ENCODE peak calls at places on chromosomes 6 and 20, in four cellular contexts. N is esophagus squamous epithelium, K is WERI-Rb-1, Z is left ventricle myocardium inferior. X is an unnamed sample.

GRCh38 chr6:122043421-122043820 is 356.0 kb upstream of the HSF2 start:
- DNase-seq in N (no peak), K (no peak), Z (no peak), X (no peak)

GRCh38 chr20:18288748-18289705 is 700 bp downstream of the ZNF133 start:
- DNase-seq in N (no peak), K (no peak), Z (no peak), X (peak)

GRCh38 chr6:41426888-41427641 is 91.7 kb downstream of the NCR2 start:
- DNase-seq in N (no peak), K (no peak), Z (no peak), X (no peak)

GRCh38 chr6:83867527-83868161 is 8.2 kb downstream of the CYB5R4 start:
- DNase-seq in N (no peak), K (peak), Z (no peak), X (peak)

GRCh38 chr6:11050735-11051134 is 6.6 kb upstream of the ELOVL2 start:
- DNase-seq in N (no peak), K (no peak), Z (no peak), X (no peak)

GRCh38 chr20:32560989-32561830 is 23.9 kb downstream of the NOL4L start:
- DNase-seq in N (no peak), K (peak), Z (no peak), X (no peak)

GRCh38 chr6:45576648-45577624 is 199.2 kb upstream of the SUPT3H start:
- DNase-seq in N (no peak), K (no peak), Z (peak), X (peak)

GRCh38 chr20:47286681-47287080 is 69.8 kb downstream of the ZMYND8 start:
- DNase-seq in N (no peak), K (no peak), Z (no peak), X (no peak)

GRCh38 chr20:61895686-61896057 is 170.0 kb downstream of the TAF4 start:
- DNase-seq in N (no peak), K (no peak), Z (no peak), X (peak)

GRCh38 chr20:51309128-51309527 is 233.4 kb downstream of the NFATC2 start:
- DNase-seq in N (no peak), K (no peak), Z (no peak), X (no peak)

GRCh38 chr20:48012401-48012974 is 227.2 kb upstream of the SULF2 start:
- DNase-seq in N (no peak), K (no peak), Z (no peak), X (no peak)

GRCh38 chr6:4848382-4849068 is 72.3 kb downstream of the CDYL start:
- DNase-seq in N (no peak), K (peak), Z (no peak), X (peak)

GRCh38 chr20:41078329-41078728 is 49.7 kb downstream of the TOP1 start:
- DNase-seq in N (no peak), K (no peak), Z (no peak), X (no peak)

GRCh38 chr20:58609026-58609425 is 42.1 kb upstream of the STX16 start:
- DNase-seq in N (no peak), K (no peak), Z (no peak), X (no peak)

GRCh38 chr6:133432021-133432989 is 191.1 kb downstream of the EYA4 start:
- DNase-seq in N (no peak), K (no peak), Z (no peak), X (no peak)

GRCh38 chr6:169799474-169799926 is 48.1 kb downstream of the ERMARD start:
- DNase-seq in N (no peak), K (no peak), Z (no peak), X (no peak)

GRCh38 chr6:110296151-110297028 is 61.8 kb downstream of the METTL24 start:
- DNase-seq in N (no peak), K (peak), Z (no peak), X (no peak)

GRCh38 chr20:17680128-17680835 is 1.8 kb downstream of the RRBP1 start:
- DNase-seq in N (no peak), K (peak), Z (peak), X (peak)

GRCh38 chr6:124007915-124008688 is 204.4 kb downstream of the NKAIN2 start:
- DNase-seq in N (no peak), K (no peak), Z (no peak), X (no peak)

GRCh38 chr20:33015700-33016580 is 8.4 kb downstream of the BPIFB2 start:
- DNase-seq in N (no peak), K (no peak), Z (no peak), X (no peak)

GRCh38 chr20:38450412-38450975 is 15.4 kb upstream of the SNHG17 start:
- DNase-seq in N (no peak), K (no peak), Z (no peak), X (no peak)

GRCh38 chr6:85402922-85403321 is 47.0 kb upstream of the NT5E start:
- DNase-seq in N (no peak), K (no peak), Z (no peak), X (no peak)

GRCh38 chr6:141347075-141347474 is 785.6 kb upstream of the GJE1 start:
- DNase-seq in N (no peak), K (no peak), Z (no peak), X (no peak)

GRCh38 chr6:136962661-136963060 is 40.6 kb downstream of the SLC35D3 start:
- DNase-seq in N (no peak), K (peak), Z (peak), X (peak)

GRCh38 chr20:57180954-57181353 is 85.5 kb downstream of the BMP7 start:
- DNase-seq in N (no peak), K (peak), Z (no peak), X (no peak)

GRCh38 chr6:6758915-6759654 is 170.6 kb downstream of the LY86 start:
- DNase-seq in N (no peak), K (peak), Z (no peak), X (peak)

GRCh38 chr6:112007805-112008204 is 46.1 kb upstream of the CCN6 start:
- DNase-seq in N (no peak), K (no peak), Z (no peak), X (peak)

GRCh38 chr6:45698046-45698445 is 317.6 kb downstream of the CLIC5 start:
- DNase-seq in N (no peak), K (no peak), Z (no peak), X (no peak)